ENCODE peak calls at places on chromosomes 3 and 15, in six cellular contexts. H is glutamatergic neuron, P is tibial nerve, M is GM13976, R is H9, F is mammary epithelial cell. Y is an unnamed sample.

GRCh38 chr3:176426371-176426770 is 770.9 kb downstream of the TBL1XR1 start:
- DNase-seq in P (no peak), H (no peak), M (no peak), F (no peak), R (no peak), Y (no peak)

GRCh38 chr3:10000686-10001085 is 14.0 kb upstream of the EMC3 start:
- DNase-seq in R (no peak), M (no peak), F (no peak), P (no peak), H (no peak), Y (no peak)

GRCh38 chr3:182323898-182324297 is 469.4 kb upstream of the ATP11B start:
- DNase-seq in P (no peak), M (no peak), R (no peak), H (no peak), F (peak), Y (no peak)

GRCh38 chr3:140501054-140501769 is 176.7 kb upstream of the TRIM42 start:
- DNase-seq in R (no peak), F (no peak), P (no peak), M (no peak), H (no peak), Y (no peak)

GRCh38 chr3:184789314-184789998 is 22.5 kb upstream of the VPS8 start:
- DNase-seq in H (no peak), M (no peak), F (no peak), R (no peak), P (no peak), Y (no peak)

GRCh38 chr3:148873270-148873927 is 8.3 kb downstream of the CPA3 start:
- DNase-seq in F (no peak), P (no peak), H (no peak), R (no peak), M (no peak), Y (no peak)

GRCh38 chr3:171415070-171415469 is 45.1 kb downstream of the TNIK start:
- DNase-seq in F (peak), R (no peak), M (no peak), H (no peak), P (no peak), Y (no peak)

GRCh38 chr3:148467341-148467740 is 230.4 kb upstream of the AGTR1 start:
- DNase-seq in R (no peak), M (no peak), P (no peak), H (no peak), F (no peak), Y (no peak)

GRCh38 chr3:182837855-182838454 is 44.7 kb downstream of the ATP11B start:
- DNase-seq in R (no peak), H (no peak), P (no peak), F (peak), M (no peak), Y (no peak)

GRCh38 chr3:57158813-57159678 is 6.1 kb downstream of the IL17RD start:
- DNase-seq in F (peak), M (no peak), H (no peak), R (peak), P (no peak), Y (no peak)

GRCh38 chr15:32034106-32034505 is 3.8 kb downstream of the CHRNA7 start:
- DNase-seq in P (no peak), H (no peak), F (no peak), M (no peak), R (no peak), Y (no peak)

GRCh38 chr3:141384157-141384556 is 15.9 kb downstream of the ZBTB38 start:
- DNase-seq in R (no peak), P (no peak), M (no peak), H (no peak), F (no peak), Y (no peak)

GRCh38 chr15:69508659-69509058 is 56.0 kb downstream of the RPLP1 start:
- DNase-seq in R (no peak), F (no peak), P (no peak), M (no peak), H (no peak), Y (no peak)

GRCh38 chr3:197353867-197354180 is 55.4 kb upstream of the DLG1 start:
- DNase-seq in R (no peak), P (no peak), M (no peak), F (no peak), H (no peak), Y (no peak)

GRCh38 chr3:127753338-127753737 is 69.0 kb downstream of the MGLL start:
- DNase-seq in F (no peak), M (no peak), R (no peak), P (no peak), H (no peak), Y (no peak)

GRCh38 chr3:177250108-177250507 is 52.8 kb upstream of the TBL1XR1 start:
- DNase-seq in H (no peak), R (no peak), F (no peak), P (no peak), M (no peak), Y (no peak)

DNA sequence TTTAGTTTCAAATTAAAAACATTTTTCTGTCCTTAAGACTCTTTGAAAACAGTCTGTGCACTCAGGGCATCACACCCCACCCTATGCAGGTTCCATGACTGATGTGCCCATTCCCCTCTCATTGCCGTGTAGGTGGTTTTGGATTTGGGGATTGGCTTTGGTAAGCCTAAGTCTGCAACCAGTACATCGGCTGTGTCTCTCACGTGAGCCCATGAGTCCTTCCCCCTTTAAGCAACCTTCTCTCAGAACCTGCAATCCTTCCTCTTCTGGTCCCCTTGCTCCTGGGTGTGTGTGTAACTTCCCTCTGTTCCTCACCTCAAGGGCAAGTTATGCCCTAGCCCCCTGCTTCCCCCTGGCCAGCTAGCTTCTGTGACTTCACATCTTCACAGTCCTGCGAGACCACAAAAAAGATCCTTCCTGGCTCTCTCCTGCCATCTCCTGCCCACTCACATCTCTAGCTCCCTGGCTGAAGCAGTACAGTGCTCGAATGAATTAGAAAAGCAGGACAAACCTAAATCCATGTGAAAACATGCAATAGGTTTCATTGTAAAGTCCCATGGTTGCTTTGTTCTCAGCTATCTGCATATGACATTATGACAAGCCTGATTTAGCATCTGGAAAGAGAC is 126.7 kb downstream of the UACA start:
- DNase-seq in P (no peak), R (peak), M (no peak), H (no peak), F (peak), Y (no peak)
- TF ChIP-seq CTCF in P (no peak), R (peak), M (no peak), H (no peak), F (peak), Y (peak)

GRCh38 chr3:28449398-28449797 is 100.8 kb upstream of the AZI2 start:
- DNase-seq in F (no peak), M (no peak), R (no peak), P (no peak), H (no peak), Y (no peak)
- TF ChIP-seq CTCF in F (no peak), M (no peak), R (no peak), P (no peak), H (no peak), Y (no peak)

DNA sequence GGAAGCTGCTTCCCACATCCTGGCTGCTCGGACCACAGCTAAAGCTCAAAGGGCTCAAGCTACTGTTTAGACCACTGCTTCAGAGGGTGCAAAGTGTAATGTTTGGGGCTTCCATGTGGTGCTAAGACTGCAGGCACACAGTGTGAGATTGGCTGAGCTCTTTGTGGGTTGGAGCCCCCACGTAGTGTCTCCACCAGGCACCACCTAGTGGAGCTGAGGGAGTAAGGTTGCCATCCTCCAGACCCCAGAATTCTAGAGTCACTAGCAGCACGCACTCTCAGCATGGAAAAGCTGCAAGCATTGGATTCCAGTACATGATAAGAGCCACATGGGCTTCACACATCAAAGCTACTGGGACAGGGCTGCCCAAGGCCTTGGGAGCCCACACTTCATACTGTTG is 9.3 kb downstream of the MKRN3 start:
- DNase-seq in M (no peak), F (no peak), P (no peak), R (peak), H (no peak), Y (no peak)
- TF ChIP-seq CTCF in M (no peak), F (no peak), P (no peak), R (peak), H (no peak), Y (no peak)

DNA sequence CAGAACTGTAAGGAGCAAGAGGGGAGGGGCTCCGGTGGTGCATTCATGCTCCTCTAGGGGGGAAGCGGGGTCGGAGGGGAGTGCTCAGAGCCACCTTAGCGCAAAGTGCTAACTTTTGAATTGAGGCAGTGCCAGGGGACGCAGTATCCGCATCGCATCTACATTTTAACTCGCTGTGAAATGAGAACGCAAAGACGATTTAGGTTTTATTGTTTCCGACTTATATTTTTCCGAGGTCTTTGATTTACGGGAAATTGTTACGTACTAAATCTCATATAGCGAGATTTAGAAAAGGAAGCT is 212 bp downstream of the TCAIM start:
- DNase-seq in R (no peak), M (no peak), F (no peak), H (no peak), P (no peak), Y (no peak)
- TF ChIP-seq CTCF in R (no peak), M (no peak), F (no peak), H (no peak), P (no peak), Y (no peak)